ENCODE peak calls at places on chromosomes 6 and 20, in seven cellular contexts. V, Z, R, K, D, E and F are unnamed samples.

GRCh38 chr6:2221724-2222274 is 23.6 kb downstream of the GMDS start:
- DNase-seq in V (no peak), Z (no peak), R (no peak), K (no peak), D (no peak), E (no peak), F (no peak)

GRCh38 chr6:4401408-4402367 is 266.3 kb upstream of the ECI2 start:
- DNase-seq in V (no peak), Z (no peak), R (no peak), K (no peak), D (no peak), E (no peak), F (no peak)

GRCh38 chr6:44661221-44661609 is 273.7 kb downstream of the CDC5L start:
- DNase-seq in V (no peak), Z (no peak), R (no peak), K (no peak), D (peak; percentile 23), E (no peak), F (no peak)

GRCh38 chr20:51434556-51435256 is 107.8 kb downstream of the NFATC2 start:
- DNase-seq in V (no peak), Z (no peak), R (no peak), K (peak; percentile 54), D (no peak), E (no peak), F (no peak)

GRCh38 chr20:64069614-64070243 is 6.7 kb downstream of the TCEA2 start:
- DNase-seq in V (peak; percentile 89), Z (peak; percentile 63), R (no peak), K (no peak), D (peak; percentile 62), E (no peak), F (no peak)

GRCh38 chr6:36120539-36120938 is 9.8 kb upstream of the MAPK13 start:
- DNase-seq in V (no peak), Z (no peak), R (no peak), K (no peak), D (no peak), E (no peak), F (no peak)

GRCh38 chr6:133551847-133552331 is 310.7 kb downstream of the EYA4 start:
- DNase-seq in V (no peak), Z (no peak), R (no peak), K (no peak), D (no peak), E (no peak), F (no peak)

GRCh38 chr6:31654574-31655348 is 933 bp upstream of the APOM start:
- DNase-seq in V (no peak), Z (no peak), R (no peak), K (no peak), D (peak; percentile 60), E (no peak), F (no peak)

GRCh38 chr6:52376763-52377162 is 14.8 kb downstream of the PAQR8 start:
- DNase-seq in V (no peak), Z (no peak), R (no peak), K (no peak), D (peak; percentile 82), E (no peak), F (no peak)

GRCh38 chr6:3798211-3798909 is 46.8 kb upstream of the PXDC1 start:
- DNase-seq in V (no peak), Z (no peak), R (no peak), K (no peak), D (no peak), E (no peak), F (no peak)

GRCh38 chr6:170181338-170181690 is 109.6 kb downstream of the DLL1 start:
- DNase-seq in V (no peak), Z (no peak), R (no peak), K (no peak), D (no peak), E (no peak), F (no peak)

GRCh38 chr6:113859349-113860164 is 2.4 kb downstream of the MARCKS start:
- DNase-seq in V (peak; percentile 70), Z (no peak), R (no peak), K (no peak), D (no peak), E (no peak), F (no peak)

GRCh38 chr6:157813757-157814455 is 9.1 kb upstream of the SNX9 start:
- DNase-seq in V (no peak), Z (no peak), R (no peak), K (no peak), D (no peak), E (no peak), F (no peak)

GRCh38 chr6:142809947-142810346 is 135.0 kb downstream of the HIVEP2 start:
- DNase-seq in V (no peak), Z (no peak), R (no peak), K (no peak), D (peak; percentile 20), E (no peak), F (no peak)
- H3K4me1 ChIP-seq in V (no peaks in the 10 kb centered on the region), Z (no peaks in the 10 kb centered on the region), R (peaks cover 3% of the 10 kb centered on the region), K (no peaks in the 10 kb centered on the region), D (no peaks in the 10 kb centered on the region), E (peaks cover 13% of the 10 kb centered on the region), F (no peaks in the 10 kb centered on the region)

GRCh38 chr20:41871063-41871462 is 252.9 kb upstream of the CHD6 start:
- DNase-seq in V (no peak), Z (no peak), R (no peak), K (no peak), D (no peak), E (no peak), F (no peak)
- H3K36me3 ChIP-seq in V (peaks cover 4% of the 10 kb centered on the region), Z (no peaks in the 10 kb centered on the region), R (no peaks in the 10 kb centered on the region), K (no peaks in the 10 kb centered on the region), D (no peaks in the 10 kb centered on the region), E (no peaks in the 10 kb centered on the region), F (no peaks in the 10 kb centered on the region)

GRCh38 chr6:26214826-26215199 is 127.6 kb downstream of the HFE start:
- DNase-seq in V (no peak), Z (no peak), R (no peak), K (no peak), D (no peak), E (no peak), F (no peak)

GRCh38 chr6:26216015-26216885 is 129.0 kb downstream of the HFE start:
- DNase-seq in V (peak; percentile 70), Z (peak; percentile 86), R (no peak), K (no peak), D (peak; percentile 99), E (peak; percentile 100), F (no peak)

GRCh38 chr6:26215200-26216014 is 128.2 kb downstream of the HFE start:
- DNase-seq in V (no peak), Z (no peak), R (no peak), K (no peak), D (peak; percentile 39), E (no peak), F (no peak)

GRCh38 chr6:26213334-26214075 is 126.3 kb downstream of the HFE start:
- DNase-seq in V (no peak), Z (no peak), R (no peak), K (no peak), D (no peak), E (no peak), F (no peak)

GRCh38 chr6:26211963-26212362 is 124.7 kb downstream of the HFE start:
- DNase-seq in V (no peak), Z (no peak), R (no peak), K (no peak), D (no peak), E (no peak), F (no peak)
- TF ChIP-seq YY1 in V (no peak), Z (no peak), R (no peak), K (no peak), D (no peak), E (no peak), F (no peak)

GRCh38 chr6:144339859-144340452 is 54.8 kb downstream of the UTRN start:
- DNase-seq in V (no peak), Z (no peak), R (no peak), K (no peak), D (no peak), E (no peak), F (no peak)

GRCh38 chr6:144343736-144344428 is 58.7 kb downstream of the UTRN start:
- DNase-seq in V (no peak), Z (no peak), R (no peak), K (no peak), D (peak; percentile 98), E (peak; percentile 69), F (no peak)

GRCh38 chr6:144340541-144341371 is 55.6 kb downstream of the UTRN start:
- DNase-seq in V (no peak), Z (no peak), R (no peak), K (no peak), D (peak; percentile 86), E (no peak), F (no peak)

GRCh38 chr6:144344651-144345050 is 59.5 kb downstream of the UTRN start:
- DNase-seq in V (no peak), Z (no peak), R (no peak), K (no peak), D (no peak), E (no peak), F (no peak)

GRCh38 chr6:144341831-144342527 is 56.8 kb downstream of the UTRN start:
- DNase-seq in V (no peak), Z (no peak), R (no peak), K (no peak), D (peak; percentile 63), E (no peak), F (no peak)
- H3K4me1 ChIP-seq in V (peaks cover 26% of the 10 kb centered on the region), Z (no peaks in the 10 kb centered on the region), R (peaks cover 4% of the 10 kb centered on the region), K (peaks cover 34% of the 10 kb centered on the region), D (peaks cover 96% of the 10 kb centered on the region), E (peaks cover 25% of the 10 kb centered on the region), F (no peaks in the 10 kb centered on the region)

GRCh38 chr6:151399679-151400078 is 8.3 kb upstream of the ZBTB2 start:
- DNase-seq in V (no peak), Z (no peak), R (no peak), K (no peak), D (no peak), E (no peak), F (no peak)
- H3K36me3 ChIP-seq in V (peaks cover 55% of the 10 kb centered on the region), Z (peaks cover 72% of the 10 kb centered on the region), R (no peaks in the 10 kb centered on the region), K (peaks cover 3% of the 10 kb centered on the region), D (no peaks in the 10 kb centered on the region), E (peaks cover 8% of the 10 kb centered on the region), F (peaks cover 41% of the 10 kb centered on the region)

DNA sequence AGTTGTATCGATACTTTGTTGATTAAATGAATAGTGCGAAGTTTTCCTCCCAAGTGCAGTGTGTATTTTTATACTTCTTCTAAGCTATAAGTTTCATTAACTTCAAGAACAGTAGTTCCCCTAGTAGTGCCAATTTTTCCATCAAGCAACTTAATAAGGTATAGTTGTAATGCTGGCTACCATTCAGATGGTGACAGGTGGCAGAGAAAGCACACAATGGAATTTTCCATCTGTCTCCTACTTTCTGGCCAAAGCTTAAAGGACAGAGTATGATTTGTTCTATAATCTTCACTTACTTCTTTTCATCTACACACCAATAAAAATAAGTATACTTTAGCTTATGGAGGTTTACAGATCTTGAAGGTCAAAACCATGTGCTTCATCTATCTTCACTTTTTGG is 431.1 kb downstream of the NKAIN2 start:
- DNase-seq in V (no peak), Z (no peak), R (no peak), K (no peak), D (no peak), E (no peak), F (no peak)
- TF ChIP-seq YY1 in V (no peak), Z (no peak), R (no peak), K (no peak), D (no peak), E (no peak), F (no peak)